ENCODE peak calls at places on chromosomes 7 and 10, in ten cellular contexts. M, T, H, L, O, P, K, X, I and J are unnamed samples.

GRCh38 chr7:112161253-112162160 is 44.7 kb downstream of the DOCK4 start:
- DNase-seq in M (no peak), H (no peak), X (no peak), K (no peak), O (no peak), I (no peak), T (no peak), P (no peak), L (no peak), J (no peak)

GRCh38 chr7:105896407-105896842 is 20.0 kb upstream of the ATXN7L1 start:
- DNase-seq in O (no peak), M (peak), K (no peak), H (no peak), P (no peak), I (no peak), T (no peak), L (peak), X (no peak), J (no peak)

GRCh38 chr7:74178632-74179031 is 4.5 kb downstream of the EIF4H start:
- DNase-seq in I (peak), M (no peak), L (peak), X (no peak), O (no peak), T (peak), H (no peak), P (no peak), K (peak), J (no peak)

GRCh38 chr10:12214763-12215218 is 18.8 kb downstream of the CDC123 start:
- DNase-seq in M (peak), O (no peak), I (peak), T (peak), H (no peak), P (no peak), X (no peak), K (peak), L (peak), J (no peak)

GRCh38 chr10:117221156-117221711 is 19.7 kb upstream of the SLC18A2 start:
- DNase-seq in X (no peak), I (peak), T (peak), P (no peak), O (no peak), L (no peak), H (no peak), K (no peak), M (peak), J (no peak)

GRCh38 chr7:26060713-26061339 is 91.2 kb upstream of the NFE2L3 start:
- DNase-seq in K (no peak), O (no peak), X (no peak), L (no peak), P (no peak), M (no peak), H (no peak), I (no peak), T (no peak), J (no peak)

GRCh38 chr7:1343551-1343950 is 110.9 kb downstream of the UNCX start:
- DNase-seq in K (no peak), O (no peak), M (no peak), H (no peak), X (no peak), P (no peak), T (no peak), I (no peak), L (no peak), J (no peak)

GRCh38 chr7:158957507-158957900 is 101.1 kb downstream of the DYNC2I1 start:
- DNase-seq in I (no peak), H (no peak), O (no peak), L (no peak), X (no peak), P (no peak), K (no peak), T (no peak), M (no peak), J (no peak)

GRCh38 chr10:44293306-44293778 is 91.6 kb downstream of the CXCL12 start:
- DNase-seq in K (no peak), I (peak), X (no peak), P (no peak), T (no peak), H (no peak), O (no peak), M (no peak), L (no peak), J (no peak)

GRCh38 chr10:89706011-89706410 is 4.6 kb downstream of the KIF20B start:
- DNase-seq in L (no peak), P (no peak), O (no peak), M (no peak), T (peak), K (no peak), I (peak), H (no peak), X (no peak), J (no peak)

DNA sequence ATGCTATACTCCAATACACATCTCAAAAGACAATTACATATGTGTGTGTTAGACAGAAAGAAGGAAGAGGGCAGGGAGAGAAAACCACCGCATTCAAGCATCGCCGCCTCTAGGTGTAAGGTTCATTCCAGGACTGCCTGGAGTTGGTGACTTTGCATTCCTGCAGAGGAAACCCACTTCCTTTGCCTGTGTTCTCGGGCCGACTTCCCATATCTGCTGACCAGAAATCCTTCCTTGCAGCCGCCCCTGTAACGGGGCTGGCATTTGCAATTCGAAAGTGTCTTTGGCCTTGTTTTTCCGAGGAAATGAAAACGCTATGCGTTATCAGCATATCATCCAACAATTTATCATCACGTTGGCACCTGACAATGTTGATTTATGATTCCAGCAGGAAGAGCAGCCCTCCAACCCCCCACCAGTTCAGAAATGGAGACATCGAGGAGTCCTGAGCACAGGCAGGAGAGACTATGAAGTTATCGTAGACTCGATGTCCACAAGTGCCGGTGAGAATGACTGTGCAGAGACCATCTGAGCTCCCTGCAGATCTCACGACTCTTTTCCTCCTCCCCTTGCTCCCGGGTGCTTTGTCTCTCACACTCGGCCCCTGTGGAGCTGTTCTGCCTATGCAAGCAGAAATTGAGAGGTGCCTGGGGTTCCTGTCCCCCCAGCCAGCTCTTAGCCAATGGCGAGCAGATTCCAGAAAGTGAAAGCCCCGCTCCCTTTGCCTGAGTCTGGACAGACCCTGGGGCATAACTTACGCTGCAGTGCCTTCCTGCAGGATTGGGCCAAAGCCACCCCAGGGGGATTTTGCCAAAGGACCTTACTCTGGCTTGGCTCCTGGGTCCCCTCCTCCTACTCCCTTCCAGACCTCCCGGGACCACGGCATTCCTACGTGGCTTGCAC is 68.9 kb upstream of the FOXK1 start:
- DNase-seq in P (no peak), T (peak), X (no peak), O (no peak), H (no peak), I (peak), M (no peak), L (peak), K (no peak), J (peak)
- H3K4me3 ChIP-seq in P (peak), T (no peak), X (peak), O (peak), H (no peak), I (peak), M (no peak), L (peak), K (peak), J (peak)

GRCh38 chr7:118151671-118152070 is 32.3 kb upstream of the LSM8 start:
- DNase-seq in P (no peak), K (no peak), H (no peak), X (no peak), M (no peak), O (no peak), I (peak), T (no peak), L (no peak), J (no peak)
- H3K4me3 ChIP-seq in P (no peak), K (no peak), H (no peak), X (no peak), M (no peak), O (no peak), I (no peak), T (no peak), L (no peak), J (no peak)

DNA sequence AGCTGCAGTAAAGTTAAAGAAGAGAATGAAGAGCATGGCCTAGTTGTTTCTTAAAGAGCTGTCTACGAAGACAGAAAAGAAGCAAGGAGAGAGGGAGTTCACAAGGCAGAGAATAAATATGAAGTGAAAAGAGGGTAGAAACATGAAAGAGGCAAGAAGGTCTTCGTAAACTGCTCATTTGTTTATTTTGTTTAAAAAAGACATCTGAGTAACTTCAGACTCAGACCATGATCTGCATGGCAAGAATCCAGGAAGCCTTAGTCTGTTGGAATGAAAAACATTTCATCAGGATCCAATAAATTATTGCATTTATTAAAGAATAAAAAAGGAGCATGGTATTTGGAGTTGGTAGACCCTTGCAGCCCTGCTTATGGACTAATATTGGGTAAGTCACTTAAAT is 151.1 kb downstream of the SEM1 start:
- DNase-seq in M (no peak), L (peak), I (peak), P (no peak), K (no peak), O (no peak), X (no peak), H (no peak), T (no peak), J (no peak)
- H3K4me3 ChIP-seq in M (no peak), L (no peak), I (no peak), P (no peak), K (no peak), O (no peak), X (no peak), H (no peak), T (no peak), J (no peak)

DNA sequence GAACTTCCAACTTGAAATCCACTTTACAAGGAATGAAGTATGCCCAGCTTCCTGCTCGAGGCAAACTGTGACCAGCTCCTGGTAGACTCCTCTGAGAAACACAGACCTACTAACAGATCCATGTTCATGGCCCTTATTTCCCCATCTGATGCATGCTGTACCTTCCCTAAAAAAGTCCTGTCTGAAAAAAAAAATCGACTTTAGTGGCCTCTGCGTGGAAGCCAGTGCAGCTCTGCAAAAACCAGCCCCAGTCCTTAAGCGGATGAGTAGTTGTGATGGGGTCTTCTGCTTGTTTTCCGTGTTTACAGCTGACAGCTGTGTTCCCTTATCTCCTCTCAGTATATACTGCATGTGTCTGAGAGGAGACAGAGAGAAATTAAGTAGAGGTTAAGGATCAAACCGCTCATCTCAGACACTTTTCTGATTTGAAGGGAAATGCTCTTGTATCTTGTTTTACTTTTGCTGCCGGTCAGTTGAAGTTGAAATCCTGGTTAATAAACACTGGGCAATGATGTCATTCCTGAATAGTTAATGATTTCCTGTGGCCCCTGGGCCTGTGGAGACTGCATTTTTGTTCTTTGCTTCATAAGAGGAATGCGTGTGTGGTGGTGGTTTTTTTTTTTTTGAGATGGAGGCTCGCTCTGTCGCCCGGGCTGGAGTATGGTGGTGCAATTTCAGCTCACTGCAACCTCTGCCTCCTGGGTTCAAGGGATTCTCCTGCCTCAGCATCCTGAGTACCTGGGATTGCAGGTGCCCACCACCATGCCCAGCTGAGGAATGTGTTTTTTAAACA is 67.6 kb downstream of the DOCK1 start:
- DNase-seq in H (peak), M (peak), T (peak), X (no peak), I (peak), O (no peak), P (no peak), L (peak), K (peak), J (no peak)
- H3K4me3 ChIP-seq in H (no peak), M (no peak), T (no peak), X (no peak), I (no peak), O (no peak), P (no peak), L (no peak), K (peak), J (no peak)

DNA sequence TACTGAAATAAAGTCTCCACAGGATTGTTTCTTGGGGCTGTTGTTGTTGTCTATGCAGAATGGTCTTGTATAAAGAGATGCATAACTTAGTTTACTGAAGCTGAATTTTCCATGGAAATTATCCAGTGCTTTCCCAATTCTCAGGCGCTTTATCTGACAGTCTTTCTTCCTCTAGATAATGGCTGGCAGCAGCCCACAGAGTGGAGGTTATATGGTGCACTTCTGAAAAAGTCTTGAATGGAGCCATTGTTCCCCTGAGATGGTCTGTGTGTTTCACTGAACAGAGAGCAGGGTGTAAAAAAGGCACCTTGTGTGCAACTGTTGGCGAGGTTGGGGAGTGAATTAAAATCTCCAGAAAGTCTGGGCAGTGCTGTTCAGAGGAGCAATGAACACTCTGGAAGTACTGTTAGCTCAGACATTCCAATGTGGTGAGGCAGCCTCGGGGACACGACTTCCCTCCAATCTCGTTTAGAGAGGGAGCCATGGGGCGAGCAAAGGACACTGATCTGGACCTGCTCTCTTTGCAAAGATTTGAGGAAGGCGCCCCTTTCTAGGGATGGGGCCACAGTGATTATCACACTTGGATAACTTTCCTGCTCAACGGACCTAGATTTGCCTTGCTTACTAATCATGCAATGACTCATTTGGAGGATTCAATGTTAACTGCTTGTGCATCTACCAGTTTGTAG is 2.0 kb upstream of the PLCE1 start:
- DNase-seq in X (no peak), K (no peak), T (peak), P (peak), I (peak), L (peak), H (peak), O (peak), M (peak), J (peak)
- H3K4me3 ChIP-seq in X (no peak), K (no peak), T (no peak), P (no peak), I (no peak), L (peak), H (no peak), O (no peak), M (no peak), J (no peak)

GRCh38 chr10:90919683-90920574 is 958 bp downstream of the ANKRD1 start:
- DNase-seq in X (no peak), H (no peak), T (no peak), O (no peak), M (no peak), L (no peak), P (no peak), I (no peak), K (no peak), J (no peak)

GRCh38 chr10:90915141-90916075 is 5.5 kb downstream of the ANKRD1 start:
- DNase-seq in P (no peak), L (no peak), T (no peak), I (no peak), H (no peak), O (no peak), M (no peak), X (no peak), K (no peak), J (peak)

GRCh38 chr10:90916392-90917110 is 4.3 kb downstream of the ANKRD1 start:
- DNase-seq in L (no peak), X (no peak), O (no peak), P (no peak), M (no peak), T (no peak), I (no peak), K (no peak), H (no peak), J (no peak)

GRCh38 chr10:90917231-90917967 is 3.5 kb downstream of the ANKRD1 start:
- DNase-seq in H (no peak), I (no peak), K (no peak), L (no peak), M (no peak), P (no peak), T (no peak), X (no peak), O (no peak), J (no peak)

GRCh38 chr10:90917968-90918318 is 2.9 kb downstream of the ANKRD1 start:
- DNase-seq in T (no peak), H (no peak), M (no peak), X (no peak), L (no peak), I (no peak), P (no peak), K (no peak), O (no peak), J (no peak)
- H3K4me3 ChIP-seq in T (no peak), H (no peak), M (no peak), X (no peak), L (peak), I (no peak), P (peak), K (peak), O (peak), J (peak)

GRCh38 chr10:77531441-77532001 is 106.1 kb downstream of the KCNMA1 start:
- DNase-seq in M (peak), I (peak), P (no peak), H (no peak), L (peak), K (peak), X (no peak), O (peak), T (peak), J (no peak)
- H3K4me3 ChIP-seq in M (no peak), I (no peak), P (no peak), H (no peak), L (peak), K (peak), X (no peak), O (no peak), T (no peak), J (no peak)

GRCh38 chr10:73172867-73173266 is 4.9 kb downstream of the FAM149B1 start:
- DNase-seq in M (no peak), L (no peak), H (no peak), T (no peak), I (no peak), O (no peak), X (no peak), P (no peak), K (no peak), J (no peak)

GRCh38 chr10:73166972-73167371 is 836 bp downstream of the ECD start:
- DNase-seq in O (no peak), I (no peak), M (no peak), P (no peak), K (no peak), T (no peak), H (no peak), X (no peak), L (no peak), J (no peak)

GRCh38 chr10:73167557-73168485 is at the start of the genes ECD and FAM149B1:
- DNase-seq in I (peak), O (peak), K (peak), M (peak), T (peak), P (peak), X (peak), L (peak), H (peak), J (peak)

GRCh38 chr10:73168486-73168844 is 546 bp downstream of the FAM149B1 start:
- DNase-seq in I (no peak), L (no peak), X (no peak), H (no peak), M (no peak), T (peak), O (no peak), P (no peak), K (no peak), J (no peak)

GRCh38 chr10:73169320-73169719 is 1.4 kb downstream of the FAM149B1 start:
- DNase-seq in M (no peak), L (no peak), O (no peak), H (no peak), X (no peak), I (no peak), P (no peak), T (no peak), K (no peak), J (no peak)
- H3K4me3 ChIP-seq in M (no peak), L (peak), O (no peak), H (no peak), X (no peak), I (no peak), P (no peak), T (no peak), K (no peak), J (no peak)

DNA sequence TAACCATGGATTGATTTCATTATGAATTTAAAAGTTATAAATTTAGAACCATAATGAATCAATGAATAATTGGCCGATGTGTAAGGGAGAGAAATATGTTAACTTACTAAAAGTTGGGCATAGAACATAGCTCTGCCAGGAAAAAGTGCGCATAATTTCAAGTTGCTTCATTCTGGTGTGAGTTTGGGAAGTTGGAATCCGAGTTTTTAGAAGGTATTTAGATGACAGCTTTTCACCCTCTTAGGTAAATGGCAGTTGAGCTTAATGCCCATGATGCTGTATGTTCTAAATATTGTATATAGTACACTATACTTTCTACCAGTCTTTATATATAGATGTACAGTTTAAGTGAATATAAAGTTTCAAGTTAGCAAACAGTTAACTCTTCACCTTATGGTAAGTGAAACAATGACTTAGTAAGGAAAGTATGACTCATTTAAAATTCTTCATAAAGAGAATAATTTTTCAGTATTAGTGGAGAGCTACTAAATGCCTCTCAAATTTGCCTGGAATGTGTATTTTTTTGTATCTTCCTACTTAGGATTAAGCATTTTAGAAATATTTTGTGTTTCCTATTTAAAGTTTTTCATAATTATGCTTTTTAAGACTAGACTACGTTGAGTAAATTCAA is 1.6 kb downstream of the C1GALT1 start:
- DNase-seq in K (no peak), H (no peak), P (no peak), I (no peak), O (no peak), M (no peak), X (no peak), L (peak), T (peak), J (no peak)
- H3K4me3 ChIP-seq in K (peak), H (peak), P (peak), I (peak), O (peak), M (peak), X (peak), L (peak), T (peak), J (peak)

DNA sequence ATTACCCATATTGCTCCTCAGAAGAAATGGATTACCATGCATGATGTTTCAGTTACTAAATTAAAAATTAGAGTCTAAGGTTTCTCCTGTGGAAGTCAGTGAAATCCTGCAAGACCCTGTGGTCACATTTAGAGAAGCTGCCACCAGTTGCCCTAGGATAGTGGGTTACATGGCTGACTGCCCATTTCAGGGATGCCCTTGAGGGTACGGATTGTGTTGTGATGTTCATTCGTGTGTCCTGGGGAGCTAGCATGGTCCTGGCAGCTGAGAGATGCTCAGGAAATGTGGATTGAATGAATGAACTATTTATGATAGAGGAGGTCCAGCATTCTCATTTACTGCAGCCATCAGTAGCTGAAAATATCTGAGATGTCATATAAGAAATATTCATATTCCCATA is 55.1 kb downstream of the TMEM178B start:
- DNase-seq in I (no peak), P (no peak), L (no peak), M (no peak), O (no peak), X (no peak), T (no peak), K (no peak), H (no peak), J (no peak)
- H3K4me3 ChIP-seq in I (no peak), P (no peak), L (no peak), M (no peak), O (no peak), X (no peak), T (no peak), K (no peak), H (no peak), J (no peak)